ENCODE peak calls at places on chromosomes 12 and 14, in seven cellular contexts. E is H54, K is AG08396, M is HTR-8/SVneo, L is cortex of kidney, T is NCI-H1105 treated with DMSO at 0.1 percent for 48 hours, X is NCI-H345. I is an unnamed sample.

GRCh38 chr14:102568115-102568614 is 24.3 kb upstream of the RCOR1 start:
- DNase-seq in M (no peak), L (no peak), K (no peak), T (no peak), E (no peak), X (no peak), I (no peak)

GRCh38 chr12:90954428-90954827 is 548 bp downstream of the CCER1 start:
- DNase-seq in K (no peak), E (no peak), X (no peak), T (no peak), L (no peak), M (no peak), I (no peak)

GRCh38 chr14:79306546-79306945 is 904.8 kb downstream of the DIO2 start:
- DNase-seq in M (no peak), T (no peak), L (no peak), X (no peak), E (no peak), K (no peak), I (no peak)

GRCh38 chr12:106576848-106577247 is 6.0 kb upstream of the RFX4 start:
- DNase-seq in T (no peak), X (no peak), M (no peak), L (no peak), E (no peak), K (no peak), I (no peak)

GRCh38 chr14:21867541-21867940 is 193.9 kb upstream of the OR4E1 start:
- DNase-seq in M (no peak), T (no peak), K (peak), L (no peak), E (no peak), X (no peak), I (no peak)

GRCh38 chr12:89946518-89946917 is 237.9 kb upstream of the ATP2B1 start:
- DNase-seq in K (no peak), M (no peak), L (no peak), T (no peak), E (no peak), X (no peak), I (no peak)

GRCh38 chr12:51240971-51241370 is 2.3 kb downstream of the DAZAP2 start:
- DNase-seq in E (no peak), T (no peak), L (no peak), K (peak), X (no peak), M (no peak), I (no peak)

GRCh38 chr14:101776315-101776714 is 14.8 kb downstream of the PPP2R5C start:
- DNase-seq in X (no peak), K (no peak), T (no peak), L (no peak), M (no peak), E (no peak), I (no peak)

GRCh38 chr12:77746108-77746507 is 84.6 kb upstream of the NAV3 start:
- DNase-seq in X (peak), L (no peak), M (no peak), T (peak), K (no peak), E (no peak), I (no peak)

GRCh38 chr14:35403085-35403396 is 1.5 kb downstream of the NFKBIA start:
- DNase-seq in M (no peak), T (no peak), L (peak), K (no peak), X (no peak), E (no peak), I (no peak)

GRCh38 chr14:94421316-94421715 is 31.3 kb downstream of the SERPINA11 start:
- DNase-seq in T (no peak), X (no peak), L (no peak), E (no peak), M (no peak), K (no peak), I (no peak)

GRCh38 chr14:35386673-35387125 is 17.9 kb downstream of the NFKBIA start:
- DNase-seq in X (no peak), K (no peak), E (no peak), M (no peak), T (no peak), L (no peak), I (no peak)

GRCh38 chr14:93185333-93185688 is 194 bp downstream of the LYSET start:
- DNase-seq in T (no peak), K (no peak), X (no peak), M (no peak), E (no peak), L (no peak), I (no peak)

GRCh38 chr14:100975668-100976067 is 72.1 kb upstream of the RTL1 start:
- DNase-seq in L (no peak), T (no peak), X (no peak), K (no peak), M (no peak), E (no peak), I (no peak)

GRCh38 chr14:79543966-79544365 is 667.3 kb downstream of the DIO2 start:
- DNase-seq in T (no peak), X (no peak), E (peak), L (no peak), K (peak), M (peak), I (peak)

GRCh38 chr14:48826058-48826457 is 760.1 kb downstream of the RPS29 start:
- DNase-seq in X (no peak), L (no peak), K (peak), T (no peak), E (no peak), M (no peak), I (no peak)

GRCh38 chr12:50110762-50111416 is 1.1 kb upstream of the COX14 start:
- DNase-seq in K (peak), E (peak), X (no peak), L (no peak), M (peak), T (no peak), I (peak)

GRCh38 chr12:103806807-103807206 is 34.2 kb downstream of the NT5DC3 start:
- DNase-seq in X (no peak), K (no peak), M (no peak), T (no peak), L (no peak), E (no peak), I (no peak)